ENCODE peak calls at places on chromosomes 2 and 18, in five cellular contexts. G is GM12865, I is AG04450, Q is pancreas, L is cardiac muscle cell. C is an unnamed sample.

GRCh38 chr2:105674406-105674805 is 70.3 kb upstream of the NCK2 start:
- DNase-seq in I (no peak), L (no peak), G (no peak), Q (no peak), C (no peak)

GRCh38 chr2:130985831-130986649 is 107.2 kb downstream of the FAM168B start:
- DNase-seq in Q (no peak), G (no peak), I (no peak), L (no peak), C (no peak)

GRCh38 chr2:26504002-26504401 is 26.1 kb upstream of the OTOF start:
- DNase-seq in G (no peak), L (no peak), I (no peak), Q (no peak), C (no peak)

GRCh38 chr2:186493564-186494085 is 7.6 kb downstream of the ZC3H15 start:
- DNase-seq in I (no peak), L (no peak), G (no peak), Q (no peak), C (no peak)

GRCh38 chr2:156125018-156125417 is 207.5 kb downstream of the NR4A2 start:
- DNase-seq in Q (no peak), G (no peak), L (peak), I (no peak), C (no peak)

GRCh38 chr2:107001964-107002696 is 116.2 kb upstream of the ST6GAL2 start:
- DNase-seq in I (peak), Q (no peak), L (no peak), G (no peak), C (no peak)

GRCh38 chr2:56230171-56230570 is 46.4 kb downstream of the CCDC85A start:
- DNase-seq in I (no peak), L (no peak), G (no peak), Q (no peak), C (no peak)

GRCh38 chr2:150485114-150485870 is 2.2 kb downstream of the RND3 start:
- DNase-seq in L (peak), G (peak), I (no peak), Q (peak), C (peak)

GRCh38 chr2:187499941-187500532 is 52.0 kb upstream of the CALCRL start:
- DNase-seq in I (peak), L (peak), G (peak), Q (peak), C (peak)

GRCh38 chr2:188974184-188974583 is at the start of gene COL3A1:
- DNase-seq in L (peak), Q (no peak), I (peak), G (no peak), C (no peak)

GRCh38 chr2:48248251-48248933 is 281.6 kb upstream of the STON1 start:
- DNase-seq in I (peak), Q (no peak), L (peak), G (peak), C (no peak)

GRCh38 chr2:65465124-65465523 is 32.7 kb upstream of the SPRED2 start:
- DNase-seq in Q (no peak), G (no peak), L (no peak), I (no peak), C (no peak)

GRCh38 chr2:168194784-168195522 is 52.4 kb downstream of the STK39 start:
- DNase-seq in Q (no peak), G (peak), L (no peak), I (no peak), C (no peak)

GRCh38 chr2:105748564-105748963 is 3.9 kb downstream of the NCK2 start:
- DNase-seq in I (no peak), L (no peak), Q (no peak), G (peak), C (no peak)

GRCh38 chr2:129717560-129718128 is 261.8 kb upstream of the RAB6C start:
- DNase-seq in Q (no peak), G (no peak), I (no peak), L (no peak), C (no peak)

GRCh38 chr2:37894601-37895000 is 30.5 kb upstream of the RMDN2 start:
- DNase-seq in Q (no peak), L (no peak), I (no peak), G (no peak), C (no peak)

GRCh38 chr2:138964413-138964812 is 184.2 kb upstream of the NXPH2 start:
- DNase-seq in L (no peak), G (no peak), I (no peak), Q (no peak), C (no peak)

GRCh38 chr2:97699765-97700444 is 13.5 kb upstream of the ZAP70 start:
- DNase-seq in Q (no peak), L (peak), G (peak), I (peak), C (peak)

GRCh38 chr2:113067681-113068080 is at the start of gene IL1F10:
- DNase-seq in Q (no peak), G (no peak), I (no peak), L (no peak), C (no peak)

GRCh38 chr18:44725300-44726096 is 44.8 kb downstream of the SETBP1 start:
- DNase-seq in Q (no peak), I (no peak), L (no peak), G (peak), C (no peak)

GRCh38 chr2:237886702-237887481 is 27.5 kb downstream of the RAMP1 start:
- DNase-seq in G (no peak), L (peak), I (peak), Q (peak), C (no peak)

GRCh38 chr2:9212661-9213411 is 6.2 kb downstream of the ASAP2 start:
- DNase-seq in G (no peak), L (no peak), Q (no peak), I (no peak), C (no peak)

GRCh38 chr2:43225093-43225787 is 1.2 kb downstream of the ZFP36L2 start:
- DNase-seq in Q (peak), L (peak), G (peak), I (peak), C (peak)

GRCh38 chr2:189538402-189538801 is 42.2 kb downstream of the SLC40A1 start:
- DNase-seq in I (no peak), Q (no peak), G (no peak), L (no peak), C (no peak)

GRCh38 chr2:70258532-70258875 is 567 bp downstream of the PCYOX1 start:
- DNase-seq in Q (peak), G (peak), I (no peak), L (peak), C (no peak)

GRCh38 chr2:139122711-139123158 is 342.5 kb upstream of the NXPH2 start:
- DNase-seq in Q (no peak), L (no peak), G (no peak), I (no peak), C (no peak)

GRCh38 chr2:68157002-68157401 is 686 bp upstream of the PNO1 start:
- DNase-seq in L (peak), G (no peak), Q (peak), I (no peak), C (no peak)

GRCh38 chr2:178330175-178331021 is 120.6 kb downstream of the PRKRA start:
- DNase-seq in Q (no peak), G (no peak), L (no peak), I (no peak), C (no peak)

GRCh38 chr18:76709659-76710645 is 112.4 kb upstream of the ZNF236 start:
- DNase-seq in L (peak), Q (peak), I (peak), G (peak), C (peak)

GRCh38 chr2:86800856-86801567 is 10.3 kb upstream of the CD8A start:
- DNase-seq in G (no peak), Q (no peak), I (no peak), L (no peak), C (no peak)

GRCh38 chr18:47260138-47260923 is 8.9 kb upstream of the SKOR2 start:
- DNase-seq in I (no peak), G (peak), L (peak), Q (peak), C (peak)

GRCh38 chr2:110842048-110842447 is 109.7 kb downstream of the ACOXL start:
- DNase-seq in Q (no peak), L (no peak), G (no peak), I (no peak), C (no peak)

GRCh38 chr2:198717451-198717850 is 740.3 kb downstream of the SATB2 start:
- DNase-seq in I (no peak), G (no peak), L (no peak), Q (no peak), C (no peak)

GRCh38 chr2:214960677-214961076 is 151.2 kb upstream of the BARD1 start:
- DNase-seq in I (no peak), G (no peak), Q (no peak), L (no peak), C (no peak)
- TF ChIP-seq CTCF in I (peak), G (peak), Q (no peak), L (peak), C (peak)

DNA sequence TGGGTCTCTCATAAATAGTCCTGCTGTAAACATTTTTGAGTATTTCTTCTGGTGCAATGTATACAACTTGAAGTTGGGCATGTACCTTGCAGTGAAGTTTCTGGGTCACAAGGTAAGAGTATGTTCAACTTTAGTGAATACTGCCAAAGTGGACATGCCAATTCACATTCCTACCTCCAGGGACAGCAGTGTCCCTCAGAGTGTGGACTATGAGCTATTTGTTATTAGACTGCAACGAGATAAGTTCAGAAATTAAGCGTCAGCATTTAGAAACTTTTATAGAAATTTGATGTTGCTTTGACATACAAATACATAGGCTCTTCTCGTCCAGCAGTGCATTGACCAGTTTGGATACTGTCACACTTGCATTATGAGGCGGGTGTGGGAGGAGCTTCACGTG is 7.2 kb upstream of the ACKR3 start:
- DNase-seq in I (no peak), Q (no peak), G (no peak), L (no peak), C (no peak)
- TF ChIP-seq CTCF in I (peak), Q (peak), G (no peak), L (peak), C (peak)

GRCh38 chr2:119350311-119350998 is 16.2 kb downstream of the C2orf76 start:
- DNase-seq in I (no peak), G (no peak), L (peak), Q (no peak), C (no peak)
- TF ChIP-seq CTCF in I (no peak), G (no peak), L (no peak), Q (no peak), C (peak)

DNA sequence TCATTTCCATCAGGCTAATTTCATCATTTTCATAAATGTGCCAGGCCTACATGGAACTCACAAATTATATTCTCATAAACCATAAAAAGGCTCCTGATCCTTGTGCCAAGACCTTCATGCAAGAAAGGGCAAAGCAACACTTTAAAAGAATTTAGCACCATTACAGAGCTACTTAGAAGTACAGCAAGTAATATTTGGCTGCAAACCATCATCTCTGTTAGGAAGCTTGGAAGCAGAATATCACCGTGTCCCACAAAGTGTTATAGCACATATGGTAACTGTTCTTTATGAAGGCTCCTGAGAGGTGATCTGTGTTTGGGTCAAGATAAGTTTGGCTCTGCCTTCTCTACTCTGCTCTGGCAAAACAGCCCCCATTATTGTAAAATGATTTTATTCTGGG is 59.7 kb upstream of the KCNJ3 start:
- DNase-seq in G (no peak), Q (no peak), I (no peak), L (no peak), C (no peak)
- TF ChIP-seq CTCF in G (no peak), Q (no peak), I (no peak), L (no peak), C (no peak)

GRCh38 chr2:98759827-98760625 is 29.1 kb upstream of the MGAT4A start:
- DNase-seq in L (no peak), G (peak), Q (no peak), I (no peak), C (no peak)

GRCh38 chr2:98759338-98759737 is 28.4 kb upstream of the MGAT4A start:
- DNase-seq in Q (no peak), L (no peak), I (no peak), G (peak), C (no peak)

GRCh38 chr2:98761267-98761781 is 30.4 kb upstream of the MGAT4A start:
- DNase-seq in I (no peak), L (no peak), G (peak), Q (no peak), C (peak)

GRCh38 chr2:98763209-98763951 is 32.4 kb upstream of the MGAT4A start:
- DNase-seq in G (peak), Q (no peak), L (no peak), I (no peak), C (no peak)

GRCh38 chr2:98761909-98762308 is 31.0 kb upstream of the MGAT4A start:
- DNase-seq in G (no peak), Q (no peak), I (no peak), L (no peak), C (no peak)
- TF ChIP-seq CTCF in G (no peak), Q (no peak), I (no peak), L (no peak), C (no peak)

GRCh38 chr2:219352448-219353023 is 20.0 kb upstream of the RESP18 start:
- DNase-seq in Q (peak), G (peak), I (no peak), L (peak), C (peak)
- TF ChIP-seq CTCF in Q (peak), G (peak), I (peak), L (peak), C (peak)

GRCh38 chr2:20653695-20654306 is 2.9 kb upstream of the HS1BP3 start:
- DNase-seq in I (no peak), G (no peak), Q (no peak), L (no peak), C (no peak)
- TF ChIP-seq CTCF in I (no peak), G (no peak), Q (no peak), L (peak), C (no peak)

DNA sequence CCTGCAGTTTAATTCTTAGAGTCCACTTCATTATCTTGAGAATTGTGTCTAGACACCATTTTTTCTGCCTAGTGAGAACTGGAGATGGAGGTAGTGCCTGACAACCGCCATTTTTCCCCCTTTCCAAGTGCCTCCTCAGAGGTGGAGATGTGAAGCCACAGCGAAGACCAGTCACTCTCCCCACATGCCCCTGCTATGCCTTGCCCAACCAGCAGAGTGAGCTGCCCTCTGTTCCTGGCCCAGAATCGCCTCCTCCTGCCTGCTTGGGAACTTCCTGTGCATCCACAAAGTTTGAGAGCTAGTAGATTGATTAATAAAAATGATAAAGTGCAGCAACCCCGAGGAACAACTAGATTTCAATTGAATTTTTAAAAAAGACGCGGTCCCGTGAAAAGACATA is 123.3 kb downstream of the CLIP4 start:
- DNase-seq in G (peak), L (peak), Q (peak), I (no peak), C (no peak)
- TF ChIP-seq CTCF in G (peak), L (peak), Q (peak), I (peak), C (peak)

C was measured in neural crest cell.